ENCODE peak calls at places on chromosomes 12 and 14, in six cellular contexts. T is H9; D is stomach; Z is CD8-positive, alpha-beta T cell; J is breast epithelium; V is endothelial cell of umbilical vein. X is an unnamed sample. For H3K9me3, the result is how much of the 10 kb centered on the place peaks cover.

GRCh38 chr14:82075566-82075965 is 541.9 kb upstream of the SEL1L start:
- DNase-seq in T (peak), D (peak), Z (no peak), J (no peak), V (no peak), X (no peak)

GRCh38 chr14:60189923-60190840 is 25.0 kb upstream of the DHRS7 start:
- DNase-seq in T (no peak), D (no peak), Z (no peak), J (no peak), V (no peak), X (no peak)

GRCh38 chr14:57982802-57983201 is 116.9 kb upstream of the SLC35F4 start:
- DNase-seq in T (no peak), D (no peak), Z (no peak), J (no peak), V (no peak), X (no peak)

GRCh38 chr12:470133-470532 is 10.4 kb downstream of the B4GALNT3 start:
- DNase-seq in T (peak), D (no peak), Z (no peak), J (no peak), V (no peak), X (no peak)

GRCh38 chr14:30214014-30214413 is 286.4 kb upstream of the PRKD1 start:
- DNase-seq in T (no peak), D (no peak), Z (no peak), J (no peak), V (peak), X (no peak)

GRCh38 chr12:73076760-73077159 is 804.6 kb downstream of the TRHDE start:
- DNase-seq in T (no peak), D (no peak), Z (no peak), J (no peak), V (no peak), X (no peak)

GRCh38 chr12:3200779-3201738 is 123.9 kb downstream of the TSPAN9 start:
- DNase-seq in T (no peak), D (no peak), Z (no peak), J (no peak), V (no peak), X (no peak)

GRCh38 chr12:56078931-56079728 is 835 bp upstream of the ERBB3 start:
- DNase-seq in T (peak), D (peak), Z (peak), J (peak), V (peak), X (no peak)

GRCh38 chr14:64060648-64061096 is 207.9 kb downstream of the SYNE2 start:
- DNase-seq in T (peak), D (no peak), Z (no peak), J (no peak), V (peak), X (no peak)

GRCh38 chr14:23539209-23539866 is 12.2 kb downstream of the ZFHX2 start:
- DNase-seq in T (peak), D (no peak), Z (no peak), J (no peak), V (peak), X (no peak)

GRCh38 chr14:90507428-90507827 is 110.6 kb downstream of the CALM1 start:
- DNase-seq in T (no peak), D (no peak), Z (no peak), J (no peak), V (no peak), X (no peak)

GRCh38 chr14:90508073-90508472 is 111.2 kb downstream of the CALM1 start:
- DNase-seq in T (no peak), D (no peak), Z (no peak), J (no peak), V (no peak), X (no peak)

GRCh38 chr14:90509403-90509802 is 112.6 kb downstream of the CALM1 start:
- DNase-seq in T (no peak), D (no peak), Z (no peak), J (no peak), V (no peak), X (no peak)

GRCh38 chr14:90510208-90510607 is 113.4 kb downstream of the CALM1 start:
- DNase-seq in T (peak), D (peak), Z (no peak), J (peak), V (no peak), X (no peak)

DNA sequence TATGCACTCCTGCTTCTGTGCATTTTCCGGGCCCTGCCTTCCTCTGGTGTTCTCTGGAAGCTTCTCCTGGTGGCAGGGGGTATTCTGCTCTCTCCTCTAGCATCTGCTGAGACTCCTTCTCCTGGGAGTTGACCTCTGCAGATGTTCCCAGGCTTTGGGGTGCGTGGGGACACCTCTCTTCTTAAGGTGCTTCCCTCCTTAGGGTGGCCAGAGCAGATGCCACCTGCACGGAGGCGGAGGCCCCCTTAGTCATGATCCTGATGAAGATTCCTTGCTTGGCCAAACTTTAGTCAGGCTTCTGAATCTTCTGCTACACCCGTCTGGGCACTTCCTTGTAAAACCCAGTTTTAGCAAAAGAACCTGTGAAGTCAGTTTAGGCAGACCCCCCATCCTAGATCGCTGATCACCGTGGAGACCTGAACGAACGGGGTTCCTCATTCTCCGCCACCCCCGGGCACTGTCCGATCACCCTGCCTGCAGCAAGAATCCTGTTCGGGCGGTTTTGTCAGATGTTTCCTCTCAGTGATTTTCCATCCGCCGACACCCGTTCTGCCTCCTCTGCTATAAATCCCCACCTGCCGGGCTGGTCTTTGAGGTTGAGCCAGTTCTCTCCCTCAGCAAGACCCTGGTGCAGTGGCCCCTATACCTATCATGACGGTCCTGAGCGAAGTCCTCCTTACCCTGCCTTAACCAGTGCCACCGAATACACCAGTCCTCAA is 111.9 kb downstream of the CALM1 start:
- DNase-seq in T (no peak), D (peak), Z (no peak), J (no peak), V (no peak), X (no peak)
- H3K27ac ChIP-seq in T (no peak), D (peak), Z (no peak), J (peak), V (no peak), X (no peak)

GRCh38 chr12:70150230-70150629 is 93.0 kb upstream of the CNOT2 start:
- DNase-seq in T (no peak), D (no peak), Z (no peak), J (no peak), V (no peak), X (no peak)

GRCh38 chr12:70151993-70152392 is 91.2 kb upstream of the CNOT2 start:
- DNase-seq in T (no peak), D (no peak), Z (no peak), J (no peak), V (no peak), X (no peak)

GRCh38 chr12:70154087-70154486 is 89.1 kb upstream of the CNOT2 start:
- DNase-seq in T (no peak), D (no peak), Z (no peak), J (no peak), V (no peak), X (no peak)

GRCh38 chr12:70157099-70157498 is 86.1 kb upstream of the CNOT2 start:
- DNase-seq in T (no peak), D (no peak), Z (no peak), J (no peak), V (no peak), X (no peak)

DNA sequence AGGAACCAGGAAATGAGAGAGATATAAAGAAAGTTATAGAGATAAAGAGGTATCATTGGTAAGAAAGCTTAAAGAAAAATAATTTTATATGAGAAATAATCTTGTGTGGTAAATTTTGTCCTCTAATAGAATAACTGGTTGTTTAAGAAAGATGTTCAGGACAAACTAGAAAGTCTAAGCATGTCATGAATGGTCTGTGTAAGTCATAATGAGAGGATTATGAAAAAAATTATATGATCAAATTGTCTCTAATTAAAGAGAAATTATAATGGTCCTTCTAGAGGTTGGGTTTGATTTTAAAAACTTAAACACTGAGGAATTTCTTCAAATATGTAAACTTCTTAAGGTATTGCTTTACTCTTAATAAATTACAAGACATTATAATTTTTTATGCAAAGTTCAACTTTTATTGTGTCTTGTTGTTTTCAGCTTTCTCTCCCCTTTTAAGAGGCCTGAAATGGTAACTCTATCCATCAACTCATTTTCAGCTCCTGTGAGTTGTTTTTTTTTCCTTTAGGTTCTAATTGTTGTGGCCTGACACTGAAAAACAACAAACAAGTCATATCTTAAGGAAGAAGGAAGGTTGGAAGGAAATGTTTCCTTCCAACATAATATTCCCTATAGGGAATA is 88.2 kb upstream of the CNOT2 start:
- DNase-seq in T (no peak), D (no peak), Z (no peak), J (no peak), V (no peak), X (no peak)
- H3K9me3 ChIP-seq in T (under half), D (under half), Z (under half), J (half or more), V (under half), X (under half)

GRCh38 chr14:68590233-68590535 is 202.7 kb downstream of the ZFP36L1 start:
- DNase-seq in T (no peak), D (no peak), Z (no peak), J (no peak), V (no peak), X (no peak)
- H3K27ac ChIP-seq in T (no peak), D (peak), Z (no peak), J (peak), V (no peak), X (no peak)

GRCh38 chr12:34209259-34209835 is 187.1 kb downstream of the ALG10 start:
- DNase-seq in T (no peak), D (no peak), Z (no peak), J (no peak), V (no peak), X (no peak)
- H3K9me3 ChIP-seq in T (under half), D (under half), Z (under half), J (under half), V (under half), X (under half)

DNA sequence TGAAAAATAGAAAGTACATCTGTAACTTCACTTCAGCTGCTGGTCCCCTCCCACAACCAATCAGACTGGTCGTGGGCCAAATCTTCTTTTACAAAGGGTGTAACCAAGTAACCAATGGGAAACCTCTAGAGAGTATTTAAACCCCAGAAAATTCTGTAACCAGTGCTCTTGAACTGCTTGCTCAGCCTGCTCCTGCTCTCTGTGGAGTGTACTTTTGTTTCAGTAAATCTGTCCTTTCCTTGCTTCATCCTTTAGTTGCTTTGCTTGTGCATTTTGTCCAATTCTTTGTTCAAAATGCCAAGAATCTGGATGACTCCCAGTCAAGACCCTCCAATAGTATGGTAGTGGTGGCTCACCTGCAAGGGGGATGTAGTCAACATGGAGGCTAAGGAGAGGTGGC is 489.1 kb downstream of the FUT8 start:
- DNase-seq in T (no peak), D (no peak), Z (no peak), J (no peak), V (no peak), X (no peak)
- H3K27ac ChIP-seq in T (no peak), D (no peak), Z (no peak), J (no peak), V (no peak), X (no peak)

GRCh38 chr12:133181238-133181959 is at the start of gene ZNF268:
- DNase-seq in T (peak), D (peak), Z (peak), J (peak), V (peak), X (peak)
- H3K9me3 ChIP-seq in T (under half), D (under half), Z (under half), J (half or more), V (under half), X (under half)

DNA sequence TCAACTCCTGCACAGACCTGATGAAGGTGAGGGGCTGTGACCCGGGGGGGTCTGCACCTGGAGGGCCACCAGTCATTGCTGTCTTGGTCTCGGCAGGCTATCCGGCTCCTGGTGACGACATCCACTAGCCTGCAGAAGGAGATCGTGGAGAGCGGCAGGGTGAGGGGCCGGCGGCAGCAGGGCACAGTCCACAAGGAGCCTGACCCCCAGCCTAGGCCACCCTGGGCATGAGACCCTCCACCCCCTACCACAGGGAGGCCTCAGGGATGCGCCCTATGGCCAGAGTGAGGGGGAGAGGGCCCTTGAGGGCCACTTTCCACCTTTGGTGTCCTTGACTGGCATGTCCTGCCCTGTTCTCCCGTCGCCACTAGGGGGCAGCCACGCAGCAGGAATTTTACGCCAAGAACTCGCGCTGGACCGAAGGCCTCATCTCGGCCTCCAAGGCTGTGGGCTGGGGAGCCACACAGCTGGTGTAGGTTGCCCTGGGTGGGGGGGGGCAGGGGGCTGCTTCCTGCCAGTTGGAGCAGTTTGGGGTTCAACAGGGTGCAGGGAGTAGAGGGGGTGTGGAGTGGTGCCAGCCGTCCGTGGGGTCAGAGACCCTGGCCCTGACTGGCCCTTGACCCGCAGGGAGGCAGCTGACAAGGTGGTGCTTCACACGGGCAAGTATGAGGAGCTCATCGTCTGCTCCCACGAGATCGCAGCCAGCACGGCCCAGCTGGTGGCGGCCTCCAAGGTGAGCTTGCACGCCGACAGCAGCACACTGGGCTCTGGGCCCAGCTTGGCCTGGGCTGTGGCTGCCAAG is 25.0 kb downstream of the HIP1R start:
- DNase-seq in T (peak), D (peak), Z (peak), J (peak), V (peak), X (peak)
- H3K27ac ChIP-seq in T (no peak), D (peak), Z (no peak), J (peak), V (no peak), X (no peak)

DNA sequence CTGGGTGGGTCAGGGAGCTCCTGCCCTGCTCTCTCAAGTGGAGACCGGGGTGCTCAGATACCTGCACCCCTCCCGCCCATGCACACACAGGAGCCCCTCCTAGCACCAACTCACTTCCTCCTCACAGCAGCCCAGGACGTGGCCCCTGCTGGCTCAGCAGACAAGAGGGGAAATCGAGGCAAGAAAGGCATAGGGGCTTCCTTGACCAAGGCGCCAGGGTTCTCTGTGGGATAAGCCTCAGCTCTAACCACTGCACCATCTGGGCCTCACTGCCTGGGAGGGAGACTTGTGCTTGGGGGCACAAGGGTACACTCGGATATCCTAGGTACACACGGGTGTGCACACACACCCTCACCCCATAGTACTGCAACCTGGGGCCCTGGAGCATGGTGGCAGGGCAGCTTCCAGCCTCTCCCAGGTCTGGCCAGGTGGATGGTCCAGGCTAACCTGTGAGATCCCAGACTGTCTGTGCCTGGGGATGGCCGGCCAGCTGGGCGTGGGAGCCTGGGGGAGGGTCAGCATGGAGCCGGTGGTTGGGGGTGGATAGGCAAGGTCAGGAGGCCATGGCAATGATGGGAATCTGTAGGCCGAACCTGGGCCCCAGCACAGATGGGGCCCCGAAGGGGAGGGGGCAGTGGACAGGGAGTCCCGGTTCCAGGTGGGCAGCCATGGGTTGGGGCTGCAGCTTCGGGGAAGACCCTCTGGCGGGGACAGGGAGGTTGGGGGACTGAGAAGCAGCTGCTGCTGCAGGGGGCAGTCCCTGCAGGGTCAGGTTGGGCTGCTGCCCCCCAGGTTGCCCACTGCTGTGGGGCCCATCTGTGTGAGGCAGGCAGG is 312.4 kb downstream of the TMEM121 start:
- DNase-seq in T (peak), D (no peak), Z (no peak), J (peak), V (no peak), X (no peak)
- H3K9me3 ChIP-seq in T (half or more), D (under half), Z (under half), J (under half), V (under half), X (under half)

DNA sequence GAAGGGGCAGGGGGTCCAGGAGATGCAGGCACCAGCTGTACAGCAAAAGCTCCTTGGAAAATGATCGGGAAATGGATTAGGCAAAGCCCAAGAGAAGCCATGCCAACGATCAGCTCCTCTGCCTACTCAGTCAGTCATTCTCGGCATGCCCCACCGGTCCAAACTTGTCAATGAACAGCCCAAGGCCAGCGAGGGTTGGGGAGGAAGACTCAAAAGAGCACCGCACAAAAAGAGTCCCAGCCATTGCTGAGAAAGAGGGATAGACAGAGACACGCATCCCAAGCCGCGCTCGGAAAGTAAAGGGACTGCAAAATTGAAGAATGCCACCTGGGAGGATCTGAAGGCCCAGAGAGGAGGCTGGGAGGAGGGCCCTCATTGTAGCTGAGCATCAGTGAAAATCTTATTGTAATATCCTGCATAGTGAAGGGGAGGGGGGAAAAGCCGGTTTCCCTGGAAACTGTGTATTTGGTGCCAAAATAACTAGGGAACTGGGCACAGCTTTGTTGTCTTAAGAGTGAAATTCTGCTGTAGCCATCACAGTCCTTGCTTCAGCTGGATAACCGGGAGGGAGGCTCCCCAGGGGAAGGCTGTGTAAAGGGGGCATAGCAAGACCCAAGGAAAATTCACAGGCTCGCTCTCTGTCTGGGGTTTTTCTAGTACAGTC is 4.7 kb downstream of the KDM2B start:
- DNase-seq in T (no peak), D (no peak), Z (no peak), J (no peak), V (no peak), X (no peak)
- H3K27ac ChIP-seq in T (peak), D (peak), Z (no peak), J (peak), V (no peak), X (no peak)